ENCODE peak calls at places on chromosomes 16 and 17, in seven cellular contexts. S is fibroblast of pulmonary artery; K is CD4-positive, CD25-positive, alpha-beta regulatory T cell; D is kidney; U is adrenal gland; V is PC-3; P is A549. C is an unnamed sample.

GRCh38 chr16:86082400-86083030 is 183.6 kb downstream of the IRF8 start:
- DNase-seq in U (no peak), S (no peak), K (no peak), P (no peak), D (peak; percentile 32), V (no peak), C (no peak)

GRCh38 chr17:65783845-65784334 is 222.4 kb upstream of the AXIN2 start:
- DNase-seq in D (no peak), S (peak; percentile 96), V (peak; percentile 98), U (peak; percentile 61), K (no peak), P (peak; percentile 16), C (peak; percentile 95)

GRCh38 chr16:87790278-87791023 is 24.7 kb upstream of the KLHDC4 start:
- DNase-seq in U (peak; percentile 77), D (no peak), K (no peak), S (no peak), V (peak; percentile 44), P (peak; percentile 83), C (no peak)

GRCh38 chr17:68318103-68318991 is 27.1 kb downstream of the ARSG start:
- DNase-seq in P (peak; percentile 43), K (no peak), D (no peak), S (peak; percentile 65), V (peak; percentile 96), U (peak; percentile 79), C (peak; percentile 37)

GRCh38 chr17:78735832-78736525 is 46.1 kb downstream of the CYTH1 start:
- DNase-seq in U (no peak), P (no peak), K (peak; percentile 70), S (peak; percentile 32), V (peak; percentile 91), D (no peak), C (no peak)

GRCh38 chr16:85557976-85558589 is 55.0 kb upstream of the GSE1 start:
- DNase-seq in V (peak; percentile 62), P (no peak), D (no peak), K (no peak), U (no peak), S (no peak), C (no peak)

GRCh38 chr16:1152123-1152638 is 725 bp upstream of the CACNA1H start:
- DNase-seq in K (peak; percentile 28), P (peak; percentile 24), V (no peak), S (no peak), U (peak; percentile 47), D (no peak), C (no peak)

GRCh38 chr16:70749681-70750601 is 51.0 kb downstream of the VAC14 start:
- DNase-seq in K (no peak), U (no peak), P (no peak), D (no peak), S (no peak), V (no peak), C (peak; percentile 30)

GRCh38 chr17:74212262-74212912 is 984 bp upstream of the TTYH2 start:
- DNase-seq in D (no peak), K (no peak), S (no peak), P (no peak), V (peak; percentile 33), U (peak; percentile 31), C (no peak)

GRCh38 chr17:76997981-76998531 is 129.9 kb downstream of the MGAT5B start:
- DNase-seq in D (no peak), U (no peak), V (no peak), P (no peak), S (no peak), K (peak; percentile 86), C (peak; percentile 20)

GRCh38 chr17:13931752-13932477 is 137.4 kb upstream of the COX10 start:
- DNase-seq in D (peak; percentile 77), S (peak; percentile 37), U (peak; percentile 34), K (no peak), P (no peak), V (peak; percentile 28), C (peak; percentile 49)

GRCh38 chr17:19371259-19372003 is 6.9 kb upstream of the MAPK7 start:
- DNase-seq in S (no peak), K (no peak), P (no peak), V (no peak), D (no peak), U (no peak), C (no peak)

GRCh38 chr17:80317706-80317980 is 57.0 kb downstream of the RNF213 start:
- DNase-seq in V (no peak), P (no peak), D (no peak), K (no peak), U (no peak), S (no peak), C (no peak)

GRCh38 chr16:80604600-80605355 is 64.0 kb downstream of the DYNLRB2 start:
- DNase-seq in D (no peak), P (no peak), V (no peak), S (no peak), U (no peak), K (no peak), C (no peak)

GRCh38 chr17:77107506-77108433 is 33.0 kb upstream of the SEC14L1 start:
- DNase-seq in P (no peak), U (peak; percentile 56), V (no peak), S (peak; percentile 66), K (peak; percentile 59), D (no peak), C (no peak)

DNA sequence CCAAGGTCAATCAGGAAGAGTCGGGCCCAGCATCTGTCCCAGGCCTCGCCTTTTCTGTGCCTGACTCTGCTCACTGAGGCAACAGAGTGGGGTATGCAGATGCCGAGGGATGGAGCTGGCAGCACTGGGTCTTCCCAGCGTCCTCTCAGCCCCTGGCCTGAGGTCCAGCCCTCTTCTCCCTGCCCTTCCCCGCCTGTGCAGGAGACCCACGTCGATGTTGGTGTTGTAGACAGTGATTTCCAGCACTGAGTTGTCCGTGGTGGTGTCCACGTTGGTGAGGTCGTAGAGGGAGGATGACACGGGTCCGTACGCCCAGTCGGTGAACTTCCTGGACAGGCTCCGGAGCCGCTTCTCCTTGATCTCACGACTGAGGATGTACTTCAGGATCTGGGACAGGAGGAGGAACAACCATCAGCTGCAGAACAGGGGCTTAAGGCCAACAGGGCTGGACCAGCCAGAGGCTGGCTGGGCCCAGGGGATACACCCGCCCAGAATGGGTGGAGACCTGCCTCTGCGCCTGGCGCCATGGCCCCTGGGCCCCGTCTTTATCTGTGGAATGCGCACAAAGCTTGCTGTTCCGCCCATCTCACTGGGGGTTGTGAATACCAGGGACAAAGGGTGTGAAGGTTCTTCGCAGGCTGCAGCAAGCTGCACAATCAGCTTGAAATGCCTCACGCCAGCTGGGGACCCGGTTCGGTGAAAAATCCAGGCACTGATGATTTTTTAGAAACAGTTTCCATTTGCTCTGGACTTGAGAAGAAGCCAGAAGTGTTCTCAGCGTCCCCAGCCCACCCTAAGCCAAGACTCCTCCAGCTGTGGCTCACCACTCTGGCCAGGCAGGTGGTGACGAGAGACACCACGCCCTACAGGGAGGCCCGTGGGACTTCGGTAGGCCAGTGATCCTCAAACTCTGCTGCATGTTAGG is 27.5 kb downstream of the TRPV3 start:
- DNase-seq in S (peak; percentile 90), V (no peak), K (no peak), U (peak; percentile 18), D (peak; percentile 79), P (no peak), C (peak; percentile 28)
- H3K4me3 ChIP-seq in S (peak overlapping the region; percentile 17), V (no peak overlapping the region), K (no peak overlapping the region), U (no peak overlapping the region), D (no peak overlapping the region), P (no peak overlapping the region), C (no peak overlapping the region)

DNA sequence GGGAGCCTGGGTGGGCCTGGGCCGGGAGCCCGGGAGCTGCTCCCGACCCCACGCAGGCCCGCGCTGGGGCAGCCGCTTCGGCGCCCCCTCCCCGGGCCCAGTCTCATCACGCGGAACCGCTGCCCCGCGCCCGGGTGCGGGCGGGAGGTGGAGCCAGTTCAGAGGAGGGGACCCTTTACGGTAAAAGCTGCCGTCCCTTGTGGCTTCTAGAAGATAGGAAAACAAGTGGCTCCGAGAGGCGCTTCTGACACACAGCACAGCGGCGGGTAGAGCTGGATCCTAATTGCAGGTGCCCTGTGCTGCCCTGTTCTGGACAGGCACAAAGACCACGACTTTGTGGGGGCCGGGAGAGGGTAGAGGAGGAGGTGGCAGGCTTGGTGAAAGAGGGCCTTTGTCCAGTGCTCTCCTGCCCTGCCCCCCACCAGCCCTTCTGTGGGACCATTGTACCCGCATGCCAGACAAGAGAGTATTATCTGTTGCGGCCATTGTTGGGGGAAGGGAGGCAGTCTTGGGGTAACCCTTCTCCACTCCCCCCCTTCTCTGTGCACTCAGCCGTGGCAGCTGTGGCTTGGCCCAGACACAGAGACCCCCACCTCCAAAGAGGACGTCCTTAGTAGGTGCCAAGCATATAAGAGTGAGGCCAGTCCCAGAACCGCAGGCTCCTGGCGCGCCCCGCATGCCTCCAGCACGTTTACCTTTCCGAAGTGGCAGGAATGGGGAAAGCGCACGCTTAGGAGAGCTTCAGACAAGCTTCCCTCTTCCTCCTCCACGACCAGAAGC is 736 bp downstream of the CNP start:
- DNase-seq in S (no peak), U (peak; percentile 32), V (peak; percentile 26), P (no peak), D (peak; percentile 83), K (peak; percentile 54), C (no peak)
- H3K4me3 ChIP-seq in S (peak overlapping the region; percentile 90), U (peak overlapping the region; percentile 88), V (peak overlapping the region; percentile 82), P (peak overlapping the region; percentile 79), D (peak overlapping the region; percentile 75), K (peak overlapping the region; percentile 59), C (peak overlapping the region; percentile 87)

DNA sequence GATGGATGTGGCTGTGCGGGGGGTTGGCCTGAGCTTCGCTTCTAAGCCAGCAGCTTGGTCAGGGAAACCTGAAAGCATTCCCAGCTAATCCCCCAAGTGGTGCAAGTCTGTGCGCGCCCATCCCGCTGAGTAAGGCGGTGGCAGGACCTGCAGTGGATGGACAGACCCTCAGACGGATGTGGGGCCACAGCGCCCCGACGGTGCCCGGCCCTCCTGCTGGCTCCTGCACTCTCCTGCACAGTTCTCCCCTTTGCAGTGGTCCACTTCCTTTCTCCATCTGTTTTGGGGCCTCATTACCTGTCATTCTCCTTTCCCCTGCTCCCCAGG is 2.3 kb downstream of the ATP2A1 start:
- DNase-seq in D (peak; percentile 71), V (no peak), P (no peak), U (no peak), S (no peak), K (no peak), C (no peak)
- H3K4me3 ChIP-seq in D (no peak overlapping the region), V (no peak overlapping the region), P (no peak overlapping the region), U (no peak overlapping the region), S (peak overlapping the region; percentile 73), K (no peak overlapping the region), C (peak overlapping the region; percentile 70)

GRCh38 chr17:7932949-7933348 is 943 bp downstream of the CNTROB start:
- DNase-seq in P (peak; percentile 90), U (peak; percentile 47), K (peak; percentile 60), S (peak; percentile 49), D (no peak), V (peak; percentile 39), C (peak; percentile 65)

GRCh38 chr17:7931709-7932482 is at the start of the genes CNTROB and TRAPPC1:
- DNase-seq in V (peak; percentile 96), K (peak; percentile 100), P (peak; percentile 100), S (peak; percentile 99), U (peak; percentile 99), D (peak; percentile 100), C (peak; percentile 100)

GRCh38 chr17:7929158-7930029 is at the start of gene KCNAB3:
- DNase-seq in P (peak; percentile 31), S (peak; percentile 73), K (peak; percentile 76), V (no peak), U (peak; percentile 40), D (peak; percentile 87), C (peak; percentile 74)

GRCh38 chr17:7930841-7931631 is 710 bp downstream of the TRAPPC1 start:
- DNase-seq in D (no peak), S (no peak), V (no peak), K (no peak), U (no peak), P (peak; percentile 65), C (peak; percentile 17)

DNA sequence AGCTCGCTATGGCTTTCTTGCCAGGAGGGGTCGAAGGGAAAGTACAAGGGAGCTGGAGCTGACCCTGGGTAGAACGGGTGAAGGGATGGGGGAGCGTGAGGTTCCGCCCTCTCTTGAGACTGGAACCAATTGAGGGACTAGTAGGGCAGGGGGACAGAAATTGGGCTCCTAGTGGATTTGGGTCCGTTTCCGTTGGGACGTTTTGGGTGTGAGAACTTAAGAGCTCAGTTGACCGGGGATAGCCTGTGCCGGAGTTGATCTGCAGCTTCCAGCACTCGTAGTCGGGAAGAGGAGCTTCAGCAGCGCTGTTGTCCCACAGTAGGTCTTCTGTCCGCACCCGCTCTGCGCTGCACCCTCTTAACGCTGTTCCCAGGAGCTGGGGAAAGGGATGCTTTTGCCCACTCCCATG is 481 bp downstream of the CNTROB start:
- DNase-seq in D (no peak), U (peak; percentile 35), S (peak; percentile 27), V (peak; percentile 20), P (peak; percentile 73), K (peak; percentile 59), C (peak; percentile 35)
- H3K4me3 ChIP-seq in D (peak overlapping the region; percentile 97), U (peak overlapping the region; percentile 55), S (peak overlapping the region; percentile 99), V (peak overlapping the region; percentile 98), P (peak overlapping the region; percentile 69), K (peak overlapping the region; percentile 94), C (peak overlapping the region; percentile 97)

C was measured in astrocyte of the spinal cord.